ENCODE peak calls at places on chromosomes 2 and 18, in five cellular contexts. N is neural crest cell, C is adrenal gland, B is NCI-H774, K is AG10803. Y is an unnamed sample.

GRCh38 chr2:65473045-65473444 is 40.6 kb upstream of the SPRED2 start:
- DNase-seq in N (no peak), C (no peak), B (no peak), K (no peak), Y (no peak)

GRCh38 chr2:29920631-29921559 is 491 bp downstream of the ALK start:
- DNase-seq in N (peak; percentile 20), C (peak; percentile 20), B (no peak), K (peak; percentile 8), Y (no peak)

GRCh38 chr2:47334356-47335136 is 68.4 kb upstream of the MSH2 start:
- DNase-seq in N (no peak), C (no peak), B (peak; percentile 16), K (no peak), Y (no peak)

GRCh38 chr2:147843421-147843863 is 1.4 kb upstream of the ACVR2A start:
- DNase-seq in N (no peak), C (no peak), B (no peak), K (no peak), Y (no peak)

GRCh38 chr2:237128026-237128703 is 42.5 kb downstream of the COPS8 start:
- DNase-seq in N (no peak), C (peak; percentile 97), B (no peak), K (peak; percentile 97), Y (no peak)

GRCh38 chr2:148565272-148565894 is 79.2 kb upstream of the EPC2 start:
- DNase-seq in N (no peak), C (no peak), B (no peak), K (no peak), Y (no peak)

GRCh38 chr2:236642584-236643291 is 73.1 kb downstream of the ACKR3 start:
- DNase-seq in N (no peak), C (peak; percentile 21), B (no peak), K (peak; percentile 100), Y (no peak)

GRCh38 chr2:119545076-119545475 is 827 bp downstream of the CFAP221 start:
- DNase-seq in N (no peak), C (no peak), B (no peak), K (peak; percentile 63), Y (no peak)

GRCh38 chr18:77086656-77087390 is 45.8 kb downstream of the MBP start:
- DNase-seq in N (no peak), C (no peak), B (no peak), K (peak; percentile 11), Y (no peak)

Y was measured in central memory CD4-positive, alpha-beta T cell.